ENCODE peak calls at places on chromosomes 3 and 15, in ten cellular contexts. D is right cardiac atrium, C is DND-41, X is Panc1, V is ovary, U is IMR-90, J is astrocyte, O is iPS DF 6.9, Z is left ventricle myocardium inferior, T is adrenal gland. W is an unnamed sample.
A peak's percentile ranks its signal among the peaks of the same experiment; 100 is the strongest.

GRCh38 chr3:62100233-62100989 is 272.9 kb downstream of the FEZF2 start:
- DNase-seq in U (no peak), X (no peak), Z (no peak), C (no peak), D (no peak), V (no peak), T (no peak), J (no peak), O (no peak), W (no peak)

GRCh38 chr15:37980010-37980409 is 45.6 kb downstream of the TMCO5A start:
- DNase-seq in D (no peak), J (no peak), X (no peak), Z (no peak), T (no peak), C (no peak), U (no peak), O (no peak), V (peak; percentile 21), W (no peak)

GRCh38 chr3:167876603-167877325 is 141.2 kb downstream of the SERPINI1 start:
- DNase-seq in Z (no peak), O (no peak), X (no peak), U (peak; percentile 56), T (no peak), D (no peak), J (peak; percentile 91), V (no peak), C (no peak), W (peak; percentile 72)

GRCh38 chr15:82877825-82878224 is 68.4 kb downstream of the WHAMM start:
- DNase-seq in U (no peak), J (no peak), V (no peak), X (no peak), T (no peak), D (no peak), O (no peak), Z (no peak), C (no peak), W (no peak)

GRCh38 chr15:39756806-39757522 is 25.7 kb downstream of the FSIP1 start:
- DNase-seq in O (no peak), Z (no peak), U (peak; percentile 83), C (no peak), T (peak; percentile 25), J (peak; percentile 44), X (peak; percentile 35), V (no peak), D (no peak), W (no peak)

GRCh38 chr3:98952404-98952803 is 50.9 kb upstream of the DCBLD2 start:
- DNase-seq in T (no peak), U (no peak), O (no peak), V (no peak), D (no peak), J (no peak), Z (no peak), C (no peak), X (no peak), W (peak; percentile 10)

GRCh38 chr15:45522931-45523331 is 376 bp upstream of the SLC30A4 start:
- DNase-seq in T (peak; percentile 54), C (no peak), U (peak; percentile 25), J (peak; percentile 45), O (no peak), Z (no peak), X (peak; percentile 17), V (no peak), D (no peak), W (no peak)

GRCh38 chr15:71806452-71806931 is 3.9 kb upstream of the NR2E3 start:
- DNase-seq in V (no peak), J (peak; percentile 45), X (no peak), C (no peak), O (no peak), U (peak; percentile 69), D (no peak), Z (no peak), T (peak; percentile 73), W (peak; percentile 59)

GRCh38 chr15:69758810-69759410 is 306.3 kb downstream of the RPLP1 start:
- DNase-seq in X (no peak), T (no peak), C (peak; percentile 87), O (no peak), U (peak; percentile 62), D (no peak), Z (peak; percentile 23), J (peak; percentile 66), V (no peak), W (peak; percentile 15)

GRCh38 chr15:41435037-41435786 is 18.3 kb downstream of the RTF1 start:
- DNase-seq in V (no peak), O (no peak), U (no peak), T (no peak), J (no peak), Z (no peak), C (no peak), X (no peak), D (no peak), W (no peak)

GRCh38 chr3:167437428-167438139 is 36.3 kb downstream of the SERPINI2 start:
- DNase-seq in V (no peak), O (no peak), J (no peak), D (no peak), T (no peak), C (no peak), Z (no peak), U (no peak), X (no peak), W (no peak)

GRCh38 chr3:100537646-100538338 is 45.4 kb downstream of the TMEM45A start:
- DNase-seq in Z (no peak), D (no peak), J (no peak), O (no peak), C (no peak), U (no peak), V (no peak), T (no peak), X (no peak), W (no peak)

GRCh38 chr3:64908292-64908691 is 220.5 kb upstream of the ADAMTS9 start:
- DNase-seq in J (no peak), C (no peak), D (no peak), X (no peak), U (peak; percentile 36), T (peak; percentile 36), V (no peak), O (no peak), Z (no peak), W (no peak)

GRCh38 chr15:66847565-66847991 is 145.5 kb downstream of the SMAD6 start:
- DNase-seq in J (no peak), C (no peak), V (no peak), U (no peak), Z (no peak), D (no peak), T (no peak), O (no peak), X (no peak), W (no peak)

GRCh38 chr15:31352911-31353811 is 26.5 kb downstream of the KLF13 start:
- DNase-seq in Z (peak; percentile 77), D (peak; percentile 89), U (peak; percentile 82), C (peak; percentile 49), J (peak; percentile 87), V (peak; percentile 72), O (no peak), T (peak; percentile 81), X (no peak), W (peak; percentile 50)

GRCh38 chr15:50182233-50183013 is 427 bp downstream of the SLC27A2 start:
- DNase-seq in J (peak; percentile 21), O (no peak), D (no peak), V (peak; percentile 13), X (no peak), T (peak; percentile 30), U (peak; percentile 15), Z (no peak), C (no peak), W (peak; percentile 42)

GRCh38 chr3:127652246-127652995 is 20.3 kb upstream of the ABTB1 start:
- DNase-seq in Z (peak; percentile 45), D (peak; percentile 75), U (peak; percentile 50), O (peak; percentile 48), T (peak; percentile 47), V (peak; percentile 50), X (peak; percentile 36), J (peak; percentile 12), C (peak; percentile 50), W (peak; percentile 50)

GRCh38 chr3:197248341-197248740 is 50.1 kb downstream of the DLG1 start:
- DNase-seq in U (no peak), Z (no peak), O (no peak), V (no peak), J (no peak), X (no peak), C (no peak), T (no peak), D (no peak), W (no peak)
- H3K9me3 ChIP-seq in U (peaks cover 26% of the 10 kb centered on the region), Z (peaks cover 43% of the 10 kb centered on the region), O (no peaks in the 10 kb centered on the region), V (no peaks in the 10 kb centered on the region), J (peaks cover 12% of the 10 kb centered on the region), X (peaks cover 44% of the 10 kb centered on the region), C (peaks cover 50% of the 10 kb centered on the region), T (peaks cover 8% of the 10 kb centered on the region), D (peaks cover 1% of the 10 kb centered on the region), W (peaks cover 42% of the 10 kb centered on the region)

GRCh38 chr3:141294848-141295247 is 63.2 kb downstream of the PXYLP1 start:
- DNase-seq in O (no peak), V (no peak), T (no peak), D (no peak), J (peak; percentile 90), U (peak; percentile 88), X (no peak), C (no peak), Z (no peak), W (peak; percentile 39)
- H3K4me3 ChIP-seq in O (no peak overlapping the region), V (peak overlapping the region; percentile 26), T (no peak overlapping the region), D (peak overlapping the region; percentile 56), J (peak overlapping the region; percentile 14), U (no peak overlapping the region), X (peak overlapping the region; percentile 5), C (no peak overlapping the region), Z (peak overlapping the region; percentile 54), W (peak overlapping the region; percentile 18)

GRCh38 chr3:20141306-20141705 is 44.7 kb downstream of the SGO1 start:
- DNase-seq in D (no peak), U (no peak), T (no peak), C (no peak), O (no peak), V (no peak), Z (no peak), J (no peak), X (no peak), W (no peak)

GRCh38 chr3:20143519-20143918 is 42.5 kb downstream of the SGO1 start:
- DNase-seq in Z (no peak), V (no peak), J (no peak), X (no peak), T (no peak), O (no peak), U (no peak), D (no peak), C (no peak), W (no peak)

GRCh38 chr3:20141841-20142240 is 44.2 kb downstream of the SGO1 start:
- DNase-seq in V (peak; percentile 42), J (peak; percentile 43), O (peak; percentile 5), U (no peak), Z (peak; percentile 65), X (no peak), D (peak; percentile 59), T (no peak), C (no peak), W (no peak)

GRCh38 chr3:20140881-20141280 is 45.1 kb downstream of the SGO1 start:
- DNase-seq in T (no peak), J (no peak), V (no peak), C (no peak), X (no peak), Z (no peak), U (no peak), O (no peak), D (no peak), W (no peak)

GRCh38 chr3:20142517-20142916 is 43.5 kb downstream of the SGO1 start:
- DNase-seq in O (no peak), U (no peak), D (no peak), C (no peak), V (no peak), X (no peak), J (no peak), Z (no peak), T (no peak), W (no peak)
- H3K27me3 ChIP-seq in O (no peaks in the 10 kb centered on the region), U (no peaks in the 10 kb centered on the region), D (no peaks in the 10 kb centered on the region), C (no peaks in the 10 kb centered on the region), V (no peaks in the 10 kb centered on the region), X (no peaks in the 10 kb centered on the region), J (no peaks in the 10 kb centered on the region), Z (no peaks in the 10 kb centered on the region), T (no peaks in the 10 kb centered on the region), W (no peaks in the 10 kb centered on the region)

GRCh38 chr3:138205527-138205926 is 18.4 kb downstream of the ARMC8 start:
- DNase-seq in Z (no peak), T (no peak), U (no peak), O (no peak), V (no peak), X (no peak), C (no peak), J (no peak), D (no peak), W (no peak)
- H3K9me3 ChIP-seq in Z (no peaks in the 10 kb centered on the region), T (no peaks in the 10 kb centered on the region), U (no peaks in the 10 kb centered on the region), O (no peaks in the 10 kb centered on the region), V (no peaks in the 10 kb centered on the region), X (no peaks in the 10 kb centered on the region), C (no peaks in the 10 kb centered on the region), J (no peaks in the 10 kb centered on the region), D (no peaks in the 10 kb centered on the region), W (no peaks in the 10 kb centered on the region)